ENCODE peak calls at places on chromosomes 4 and X, in nine cellular contexts. L is transverse colon, W is lung, V is coronary artery, Z is Panc1, E is SJSA1, T is fibroblast of lung, H is tibial nerve, P is heart left ventricle. R is an unnamed sample.
A peak's percentile ranks its signal among the peaks of the same experiment; 100 is the strongest.

GRCh38 chr4:36402008-36402758 is 120.8 kb downstream of the DTHD1 start:
- DNase-seq in W (no peak), L (no peak), H (no peak), E (no peak), T (no peak), V (no peak), Z (no peak), P (no peak), R (no peak)

GRCh38 chrX:80879916-80880315 is 70.2 kb upstream of the BRWD3 start:
- DNase-seq in Z (no peak), T (no peak), P (no peak), V (no peak), E (no peak), W (no peak), H (no peak), L (no peak), R (no peak)

GRCh38 chr4:168634276-168634802 is 137.5 kb downstream of the PALLD start:
- DNase-seq in V (no peak), L (no peak), P (no peak), T (peak; percentile 95), H (no peak), W (no peak), Z (no peak), E (peak; percentile 97), R (no peak)

GRCh38 chr4:2806392-2807355 is 13.8 kb downstream of the SH3BP2 start:
- DNase-seq in P (peak; percentile 76), L (peak; percentile 80), W (peak; percentile 76), T (peak; percentile 83), Z (no peak), H (peak; percentile 76), E (no peak), V (no peak), R (peak; percentile 84)

GRCh38 chr4:146255463-146255862 is 41.1 kb downstream of the REELD1 start:
- DNase-seq in V (no peak), P (no peak), L (no peak), H (no peak), E (no peak), T (peak; percentile 21), W (no peak), Z (no peak), R (no peak)

GRCh38 chrX:130529531-130529930 is 127.7 kb downstream of the RBMX2 start:
- DNase-seq in V (no peak), H (no peak), W (no peak), L (no peak), T (no peak), P (no peak), Z (no peak), E (no peak), R (no peak)

GRCh38 chr4:54395013-54395527 is 166.0 kb downstream of the PDGFRA start:
- DNase-seq in V (no peak), T (no peak), E (no peak), H (no peak), L (no peak), P (no peak), Z (no peak), W (no peak), R (no peak)

GRCh38 chr4:36722986-36723385 is 441.6 kb downstream of the DTHD1 start:
- DNase-seq in T (no peak), E (no peak), H (no peak), P (no peak), Z (no peak), L (no peak), V (no peak), W (no peak), R (no peak)

GRCh38 chr4:82431026-82431745 is 796 bp downstream of the ENOPH1 start:
- DNase-seq in E (no peak), Z (no peak), L (peak; percentile 64), P (peak; percentile 12), T (no peak), W (peak; percentile 39), H (no peak), V (no peak), R (peak; percentile 14)

GRCh38 chr4:37068580-37068979 is 176.0 kb upstream of the NWD2 start:
- DNase-seq in W (no peak), Z (no peak), E (no peak), P (no peak), L (no peak), H (no peak), V (no peak), T (no peak), R (no peak)

GRCh38 chr4:99540287-99540939 is 23.4 kb downstream of the TRMT10A start:
- DNase-seq in P (no peak), Z (no peak), W (no peak), T (no peak), L (no peak), V (no peak), H (no peak), E (no peak), R (no peak)

GRCh38 chr4:169070071-169070894 is 60.2 kb upstream of the CBR4 start:
- DNase-seq in T (no peak), H (no peak), W (peak; percentile 52), P (peak; percentile 58), L (peak; percentile 73), E (peak; percentile 90), V (no peak), Z (no peak), R (no peak)

GRCh38 chr4:147674496-147674895 is 9.5 kb downstream of the PRMT9 start:
- DNase-seq in E (no peak), L (no peak), Z (no peak), H (no peak), P (no peak), T (peak; percentile 62), V (no peak), W (no peak), R (no peak)

GRCh38 chr4:147682755-147683154 is 1.2 kb downstream of the PRMT9 start:
- DNase-seq in Z (no peak), T (peak; percentile 40), L (no peak), E (no peak), H (no peak), V (no peak), W (no peak), P (no peak), R (no peak)

GRCh38 chr4:147678796-147679549 is 5.0 kb downstream of the PRMT9 start:
- DNase-seq in W (no peak), L (no peak), T (peak; percentile 68), E (no peak), Z (no peak), H (no peak), V (no peak), P (no peak), R (no peak)

GRCh38 chr4:147674073-147674472 is 9.9 kb downstream of the PRMT9 start:
- DNase-seq in V (no peak), W (no peak), L (no peak), P (no peak), Z (no peak), E (no peak), H (no peak), T (peak; percentile 59), R (no peak)

GRCh38 chr4:147678121-147678520 is 5.8 kb downstream of the PRMT9 start:
- DNase-seq in V (no peak), E (no peak), L (no peak), T (no peak), H (no peak), W (no peak), Z (no peak), P (no peak), R (no peak)
- H3K27ac ChIP-seq in V (no peak overlapping the region), E (no peak overlapping the region), L (no peak overlapping the region), T (no peak overlapping the region), H (no peak overlapping the region), W (no peak overlapping the region), Z (no peak overlapping the region), P (no peak overlapping the region), R (no peak overlapping the region)

GRCh38 chr4:112086036-112086434 is 59.2 kb upstream of the FAM241A start:
- DNase-seq in T (no peak), V (no peak), P (no peak), E (no peak), L (no peak), W (no peak), Z (no peak), H (no peak), R (no peak)
- H3K27ac ChIP-seq in T (no peak overlapping the region), V (no peak overlapping the region), P (no peak overlapping the region), E (no peak overlapping the region), L (no peak overlapping the region), W (no peak overlapping the region), Z (no peak overlapping the region), H (no peak overlapping the region), R (no peak overlapping the region)

GRCh38 chrX:46209037-46209436 is 336.2 kb downstream of the ZNF674 start:
- DNase-seq in E (no peak), P (no peak), T (no peak), Z (no peak), W (no peak), L (no peak), V (no peak), H (no peak), R (no peak)
- H3K27ac ChIP-seq in E (peak overlapping the region; percentile 21), P (no peak overlapping the region), T (no peak overlapping the region), Z (peak overlapping the region; percentile 63), W (no peak overlapping the region), L (no peak overlapping the region), V (no peak overlapping the region), H (no peak overlapping the region), R (no peak overlapping the region)

GRCh38 chr4:110630621-110631402 is 7.9 kb upstream of the PITX2 start:
- DNase-seq in W (no peak), H (no peak), E (no peak), L (no peak), T (no peak), V (no peak), P (no peak), Z (no peak), R (no peak)

GRCh38 chr4:110633358-110634319 is 10.8 kb upstream of the PITX2 start:
- DNase-seq in V (no peak), L (no peak), P (no peak), E (no peak), H (no peak), T (no peak), Z (no peak), W (no peak), R (no peak)

GRCh38 chr4:110632506-110633357 is 9.9 kb upstream of the PITX2 start:
- DNase-seq in W (no peak), L (no peak), H (no peak), Z (no peak), P (no peak), V (no peak), T (no peak), E (no peak), R (no peak)

GRCh38 chr4:110629780-110630500 is 7.1 kb upstream of the PITX2 start:
- DNase-seq in V (no peak), P (no peak), H (no peak), E (no peak), W (no peak), Z (no peak), L (no peak), T (no peak), R (no peak)

DNA sequence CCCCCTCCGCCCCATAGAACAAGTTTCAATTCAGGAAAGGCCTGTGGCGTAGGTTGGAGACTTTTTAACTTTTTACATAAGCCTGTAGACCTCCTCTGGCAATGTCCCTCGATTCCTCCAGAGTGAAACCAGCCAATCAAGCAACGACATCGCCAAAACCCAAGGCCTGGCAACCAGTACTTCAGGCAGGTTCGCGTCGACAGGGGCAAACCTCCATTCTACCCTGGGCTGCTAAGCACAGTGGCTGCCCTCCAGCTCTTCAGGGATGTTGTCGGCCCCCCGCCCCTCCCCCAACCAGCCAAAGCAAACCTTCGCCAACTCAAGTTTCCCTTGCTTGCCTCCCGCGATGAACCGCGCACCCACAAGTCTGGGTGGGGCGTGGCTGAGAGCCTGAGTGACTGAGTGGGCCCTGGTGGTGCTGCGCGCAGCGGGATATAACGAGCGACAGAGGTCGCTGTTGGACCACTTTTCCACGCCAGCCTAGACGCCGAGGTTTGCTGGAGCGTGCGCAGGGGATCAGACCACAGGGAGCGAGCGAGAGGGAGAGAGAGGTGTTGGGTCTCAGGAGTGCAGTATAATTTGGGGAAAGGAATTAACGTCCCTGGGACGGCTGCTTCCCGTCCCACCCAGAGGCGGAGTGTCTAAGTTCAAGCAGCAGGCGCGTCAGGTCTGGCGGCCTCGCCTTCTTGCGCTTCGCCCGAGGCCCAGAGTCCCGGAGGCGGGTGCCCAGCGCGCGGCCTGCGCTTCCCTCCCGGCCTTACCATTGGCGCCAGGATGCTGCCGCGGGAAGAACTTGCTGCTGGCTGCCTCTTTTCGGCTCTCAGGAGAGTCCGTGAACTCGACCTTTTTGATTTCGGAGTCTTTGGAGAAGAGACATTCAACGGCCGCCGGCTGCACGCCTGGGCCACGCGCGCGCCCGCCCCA is 9.0 kb upstream of the PITX2 start:
- DNase-seq in Z (peak; percentile 15), V (no peak), W (peak; percentile 71), H (no peak), P (peak; percentile 39), L (peak; percentile 70), E (no peak), T (peak; percentile 86), R (peak; percentile 79)
- H3K27ac ChIP-seq in Z (no peak overlapping the region), V (no peak overlapping the region), W (no peak overlapping the region), H (no peak overlapping the region), P (no peak overlapping the region), L (no peak overlapping the region), E (no peak overlapping the region), T (no peak overlapping the region), R (peak overlapping the region; percentile 88)